ENCODE peak calls at places on chromosomes 7 and 10, in seven cellular contexts. K, R, J, S, I, H and F are unnamed samples.

GRCh38 chr10:53122265-53122664 is 349.7 kb upstream of the MBL2 start:
- DNase-seq in K (no peak), R (no peak), J (no peak), S (no peak), I (no peak), H (no peak), F (no peak)

GRCh38 chr7:90574820-90575187 is 21.3 kb upstream of the CDK14 start:
- DNase-seq in K (no peak), R (no peak), J (no peak), S (no peak), I (no peak), H (no peak), F (no peak)

GRCh38 chr10:102118867-102119266 is 1.3 kb downstream of the LDB1 start:
- DNase-seq in K (no peak), R (peak), J (no peak), S (no peak), I (peak), H (no peak), F (no peak)

GRCh38 chr7:38550881-38551280 is 80.3 kb downstream of the AMPH start:
- DNase-seq in K (no peak), R (no peak), J (no peak), S (no peak), I (no peak), H (no peak), F (no peak)

GRCh38 chr7:105849122-105849855 is 27.1 kb downstream of the ATXN7L1 start:
- DNase-seq in K (no peak), R (peak), J (peak), S (no peak), I (no peak), H (no peak), F (no peak)

GRCh38 chr7:124937076-124937475 is 7.5 kb upstream of the POT1 start:
- DNase-seq in K (no peak), R (no peak), J (no peak), S (no peak), I (no peak), H (no peak), F (no peak)

GRCh38 chr7:98266840-98267239 is 14.6 kb upstream of the BRI3 start:
- DNase-seq in K (no peak), R (no peak), J (no peak), S (no peak), I (peak), H (no peak), F (no peak)

GRCh38 chr10:119190353-119190752 is 11.7 kb upstream of the PRDX3 start:
- DNase-seq in K (no peak), R (no peak), J (peak), S (no peak), I (peak), H (no peak), F (no peak)

GRCh38 chr7:116395125-116395791 is 104.3 kb upstream of the CAV2 start:
- DNase-seq in K (no peak), R (no peak), J (peak), S (peak), I (peak), H (no peak), F (no peak)

GRCh38 chr10:46286991-46287693 is at the start of gene ANTXRL:
- DNase-seq in K (no peak), R (no peak), J (no peak), S (no peak), I (no peak), H (no peak), F (no peak)

GRCh38 chr10:123986736-123987135 is 95.1 kb upstream of the CPXM2 start:
- DNase-seq in K (no peak), R (no peak), J (no peak), S (no peak), I (no peak), H (no peak), F (no peak)

GRCh38 chr7:101952355-101953247 is 135.2 kb downstream of the CUX1 start:
- DNase-seq in K (no peak), R (no peak), J (no peak), S (peak), I (peak), H (no peak), F (no peak)

GRCh38 chr7:114107522-114107921 is 188.7 kb upstream of the PPP1R3A start:
- DNase-seq in K (no peak), R (no peak), J (no peak), S (no peak), I (peak), H (no peak), F (no peak)

GRCh38 chr10:103659674-103660363 is 166.3 kb downstream of the NEURL1 start:
- DNase-seq in K (peak), R (peak), J (no peak), S (peak), I (peak), H (no peak), F (peak)

GRCh38 chr7:150567168-150567567 is at the start of gene GIMAP4:
- DNase-seq in K (no peak), R (peak), J (no peak), S (no peak), I (no peak), H (no peak), F (no peak)

GRCh38 chr10:1684991-1685390 is 52.3 kb downstream of the ADARB2 start:
- DNase-seq in K (no peak), R (no peak), J (no peak), S (no peak), I (no peak), H (no peak), F (no peak)

GRCh38 chr10:1678084-1678483 is 59.2 kb downstream of the ADARB2 start:
- DNase-seq in K (no peak), R (no peak), J (no peak), S (no peak), I (no peak), H (no peak), F (no peak)

GRCh38 chr10:1683649-1684048 is 53.7 kb downstream of the ADARB2 start:
- DNase-seq in K (no peak), R (no peak), J (no peak), S (no peak), I (no peak), H (no peak), F (no peak)

GRCh38 chr10:1677307-1677939 is 59.9 kb downstream of the ADARB2 start:
- DNase-seq in K (no peak), R (no peak), J (no peak), S (no peak), I (no peak), H (no peak), F (no peak)

GRCh38 chr10:1679821-1680650 is 57.3 kb downstream of the ADARB2 start:
- DNase-seq in K (no peak), R (no peak), J (no peak), S (no peak), I (no peak), H (no peak), F (no peak)
- TF ChIP-seq CTCF in K (no peak), R (no peak), J (no peak), S (no peak), I (no peak), H (no peak), F (no peak)

DNA sequence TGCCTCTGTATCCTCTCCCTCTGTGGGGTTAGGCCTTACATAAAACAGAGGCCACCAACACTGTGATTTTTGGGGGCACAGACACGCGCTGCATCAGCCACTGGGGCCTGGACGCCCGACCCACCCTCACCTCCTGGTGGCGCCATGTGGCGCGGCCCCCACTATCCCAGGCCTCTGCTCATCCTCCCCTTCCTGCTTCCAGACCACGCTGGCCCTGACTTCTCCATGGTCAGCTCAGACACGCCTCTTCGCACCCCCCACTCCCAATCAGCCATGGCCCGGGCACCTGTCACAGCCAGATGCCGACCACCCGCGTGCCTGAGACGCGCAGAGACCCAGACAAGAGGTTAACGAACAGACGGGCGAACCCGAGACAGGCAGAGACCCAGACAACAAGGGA is 263.9 kb downstream of the ELFN1 start:
- DNase-seq in K (no peak), R (no peak), J (no peak), S (no peak), I (no peak), H (no peak), F (no peak)
- TF ChIP-seq CTCF in K (no peak), R (no peak), J (no peak), S (no peak), I (no peak), H (no peak), F (no peak)

GRCh38 chr10:132540456-132540855 is 2.9 kb downstream of the INPP5A start:
- DNase-seq in K (peak), R (no peak), J (no peak), S (no peak), I (peak), H (no peak), F (no peak)
- TF ChIP-seq CTCF in K (peak), R (no peak), J (no peak), S (no peak), I (peak), H (no peak), F (no peak)

GRCh38 chr10:71618598-71618997 is 101.0 kb downstream of the C10orf105 start:
- DNase-seq in K (no peak), R (no peak), J (no peak), S (no peak), I (no peak), H (no peak), F (no peak)
- TF ChIP-seq CTCF in K (no peak), R (no peak), J (no peak), S (no peak), I (no peak), H (no peak), F (no peak)